ENCODE peak calls at places on chromosome 11, in six cellular contexts. One of them, this sample, is unnamed.

GRCh38 chr11:16891964-16892363 is 122.2 kb downstream of the PLEKHA7 start:
- DNase-seq in H1: no peak
- DNase-seq in K562: no peak
- DNase-seq in GM12891: no peak
- DNase-seq in SK-N-SH: no peak
- DNase-seq in HepG2: no peak
- DNase-seq in this sample: no peak

GRCh38 chr11:2071748-2072385 is 67.3 kb downstream of the IGF2 start:
- DNase-seq in H1: no peak
- DNase-seq in K562: no peak
- DNase-seq in GM12891: no peak
- DNase-seq in SK-N-SH: no peak
- DNase-seq in HepG2: no peak
- DNase-seq in this sample: no peak

GRCh38 chr11:42012261-42012660 is 552.8 kb upstream of the LRRC4C start:
- DNase-seq in H1: no peak
- DNase-seq in K562: no peak
- DNase-seq in GM12891: no peak
- DNase-seq in SK-N-SH: no peak
- DNase-seq in HepG2: no peak
- DNase-seq in this sample: no peak

GRCh38 chr11:5620606-5621521 is 3.9 kb upstream of the TRIM34 start:
- DNase-seq in H1: no peak
- DNase-seq in K562: peak
- DNase-seq in GM12891: no peak
- DNase-seq in SK-N-SH: no peak
- DNase-seq in HepG2: peak
- DNase-seq in this sample: no peak

GRCh38 chr11:21949741-21950413 is 243.0 kb upstream of the ANO5 start:
- DNase-seq in H1: no peak
- DNase-seq in K562: no peak
- DNase-seq in GM12891: no peak
- DNase-seq in SK-N-SH: no peak
- DNase-seq in HepG2: no peak
- DNase-seq in this sample: no peak

GRCh38 chr11:94664336-94664735 is 97.2 kb downstream of the PIWIL4 start:
- DNase-seq in H1: no peak
- DNase-seq in K562: no peak
- DNase-seq in GM12891: no peak
- DNase-seq in SK-N-SH: no peak
- DNase-seq in HepG2: no peak
- DNase-seq in this sample: no peak

GRCh38 chr11:8282621-8283509 is 19.2 kb upstream of the LMO1 start:
- DNase-seq in H1: no peak
- DNase-seq in K562: no peak
- DNase-seq in GM12891: no peak
- DNase-seq in SK-N-SH: peak
- DNase-seq in HepG2: no peak
- DNase-seq in this sample: no peak

GRCh38 chr11:132064987-132065620 is 694.7 kb downstream of the NTM start:
- DNase-seq in H1: no peak
- DNase-seq in K562: no peak
- DNase-seq in GM12891: no peak
- DNase-seq in SK-N-SH: no peak
- DNase-seq in HepG2: no peak
- DNase-seq in this sample: no peak

GRCh38 chr11:131889146-131889577 is 518.7 kb downstream of the NTM start:
- DNase-seq in H1: no peak
- DNase-seq in K562: no peak
- DNase-seq in GM12891: no peak
- DNase-seq in SK-N-SH: peak
- DNase-seq in HepG2: no peak
- DNase-seq in this sample: no peak

GRCh38 chr11:46121328-46121723 is at the start of gene PHF21A:
- DNase-seq in H1: peak
- DNase-seq in K562: peak
- DNase-seq in GM12891: peak
- DNase-seq in SK-N-SH: peak
- DNase-seq in HepG2: peak
- DNase-seq in this sample: peak

GRCh38 chr11:1863352-1864215 is 10.7 kb downstream of the LSP1 start:
- DNase-seq in H1: no peak
- DNase-seq in K562: peak
- DNase-seq in GM12891: no peak
- DNase-seq in SK-N-SH: peak
- DNase-seq in HepG2: peak
- DNase-seq in this sample: no peak

GRCh38 chr11:34250732-34251639 is 106.8 kb downstream of the ABTB2 start:
- DNase-seq in H1: no peak
- DNase-seq in K562: no peak
- DNase-seq in GM12891: peak
- DNase-seq in SK-N-SH: peak
- DNase-seq in HepG2: no peak
- DNase-seq in this sample: peak

GRCh38 chr11:19071255-19071654 is 10.7 kb upstream of the MRGPRX2 start:
- DNase-seq in H1: peak
- DNase-seq in K562: peak
- DNase-seq in GM12891: peak
- DNase-seq in SK-N-SH: peak
- DNase-seq in HepG2: peak
- DNase-seq in this sample: peak

GRCh38 chr11:87851234-87851633 is 324.0 kb downstream of the RAB38 start:
- DNase-seq in H1: no peak
- DNase-seq in K562: no peak
- DNase-seq in GM12891: no peak
- DNase-seq in SK-N-SH: no peak
- DNase-seq in HepG2: no peak
- DNase-seq in this sample: no peak

GRCh38 chr11:34605481-34606325 is 15.2 kb upstream of the EHF start:
- DNase-seq in H1: no peak
- DNase-seq in K562: no peak
- DNase-seq in GM12891: no peak
- DNase-seq in SK-N-SH: no peak
- DNase-seq in HepG2: no peak
- DNase-seq in this sample: no peak

GRCh38 chr11:35323076-35323868 is 96.1 kb downstream of the SLC1A2 start:
- DNase-seq in H1: no peak
- DNase-seq in K562: no peak
- DNase-seq in GM12891: no peak
- DNase-seq in SK-N-SH: no peak
- DNase-seq in HepG2: no peak
- DNase-seq in this sample: no peak

GRCh38 chr11:14384338-14384737 is 25.4 kb upstream of the RRAS2 start:
- DNase-seq in H1: no peak
- DNase-seq in K562: no peak
- DNase-seq in GM12891: no peak
- DNase-seq in SK-N-SH: no peak
- DNase-seq in HepG2: no peak
- DNase-seq in this sample: no peak
- TF ChIP-seq TAF1 in H1: no peak
- TF ChIP-seq TAF1 in K562: no peak
- TF ChIP-seq TAF1 in GM12891: no peak
- TF ChIP-seq TAF1 in SK-N-SH: no peak
- TF ChIP-seq TAF1 in HepG2: no peak
- TF ChIP-seq TAF1 in this sample: no peak

GRCh38 chr11:12226093-12226492 is 115.7 kb downstream of the MICAL2 start:
- DNase-seq in H1: no peak
- DNase-seq in K562: no peak
- DNase-seq in GM12891: no peak
- DNase-seq in SK-N-SH: no peak
- DNase-seq in HepG2: no peak
- DNase-seq in this sample: no peak

GRCh38 chr11:12223771-12224536 is 113.6 kb downstream of the MICAL2 start:
- DNase-seq in H1: no peak
- DNase-seq in K562: no peak
- DNase-seq in GM12891: no peak
- DNase-seq in SK-N-SH: no peak
- DNase-seq in HepG2: no peak
- DNase-seq in this sample: no peak

GRCh38 chr11:12222099-12222751 is 111.8 kb downstream of the MICAL2 start:
- DNase-seq in H1: no peak
- DNase-seq in K562: no peak
- DNase-seq in GM12891: no peak
- DNase-seq in SK-N-SH: no peak
- DNase-seq in HepG2: peak
- DNase-seq in this sample: no peak

GRCh38 chr11:12225046-12225739 is 114.8 kb downstream of the MICAL2 start:
- DNase-seq in H1: no peak
- DNase-seq in K562: no peak
- DNase-seq in GM12891: no peak
- DNase-seq in SK-N-SH: no peak
- DNase-seq in HepG2: no peak
- DNase-seq in this sample: no peak

DNA sequence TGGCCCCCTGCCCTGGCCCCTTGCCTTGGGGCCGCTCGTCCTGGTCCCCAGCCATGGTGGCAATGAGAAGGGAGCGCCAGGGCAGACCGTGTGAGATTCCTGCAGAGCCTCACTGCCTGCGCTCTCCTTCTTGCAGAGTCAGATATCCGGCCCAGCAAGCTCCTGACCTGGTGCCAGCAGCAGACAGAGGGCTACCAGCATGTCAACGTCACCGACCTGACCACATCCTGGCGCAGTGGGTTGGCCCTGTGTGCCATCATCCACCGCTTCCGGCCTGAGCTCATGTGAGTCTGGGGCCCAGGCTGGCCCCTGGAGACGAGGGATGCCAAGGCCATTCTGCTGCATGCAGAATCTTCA is 114.1 kb downstream of the MICAL2 start:
- DNase-seq in H1: no peak
- DNase-seq in K562: no peak
- DNase-seq in GM12891: peak
- DNase-seq in SK-N-SH: no peak
- DNase-seq in HepG2: no peak
- DNase-seq in this sample: peak
- TF ChIP-seq POLR2AphosphoS5 in H1: no peak
- TF ChIP-seq POLR2AphosphoS5 in K562: no peak
- TF ChIP-seq POLR2AphosphoS5 in GM12891: no peak
- TF ChIP-seq POLR2AphosphoS5 in SK-N-SH: no peak
- TF ChIP-seq POLR2AphosphoS5 in HepG2: no peak
- TF ChIP-seq POLR2AphosphoS5 in this sample: no peak

GRCh38 chr11:117878314-117878938 is 2.0 kb upstream of the FXYD6 start:
- DNase-seq in H1: no peak
- DNase-seq in K562: no peak
- DNase-seq in GM12891: no peak
- DNase-seq in SK-N-SH: no peak
- DNase-seq in HepG2: no peak
- DNase-seq in this sample: no peak
- TF ChIP-seq TAF1 in H1: no peak
- TF ChIP-seq TAF1 in K562: no peak
- TF ChIP-seq TAF1 in GM12891: no peak
- TF ChIP-seq TAF1 in SK-N-SH: no peak
- TF ChIP-seq TAF1 in HepG2: no peak
- TF ChIP-seq TAF1 in this sample: no peak

GRCh38 chr11:27292642-27293020 is 70.4 kb downstream of the CCDC34 start:
- DNase-seq in H1: no peak
- DNase-seq in K562: no peak
- DNase-seq in GM12891: no peak
- DNase-seq in SK-N-SH: no peak
- DNase-seq in HepG2: peak
- DNase-seq in this sample: no peak

GRCh38 chr11:27293500-27294417 is 69.3 kb downstream of the CCDC34 start:
- DNase-seq in H1: no peak
- DNase-seq in K562: no peak
- DNase-seq in GM12891: no peak
- DNase-seq in SK-N-SH: no peak
- DNase-seq in HepG2: peak
- DNase-seq in this sample: no peak

GRCh38 chr11:27291302-27291889 is 71.6 kb downstream of the CCDC34 start:
- DNase-seq in H1: no peak
- DNase-seq in K562: no peak
- DNase-seq in GM12891: no peak
- DNase-seq in SK-N-SH: no peak
- DNase-seq in HepG2: no peak
- DNase-seq in this sample: no peak

GRCh38 chr11:27290261-27290660 is 72.8 kb downstream of the CCDC34 start:
- DNase-seq in H1: no peak
- DNase-seq in K562: no peak
- DNase-seq in GM12891: no peak
- DNase-seq in SK-N-SH: no peak
- DNase-seq in HepG2: no peak
- DNase-seq in this sample: no peak

DNA sequence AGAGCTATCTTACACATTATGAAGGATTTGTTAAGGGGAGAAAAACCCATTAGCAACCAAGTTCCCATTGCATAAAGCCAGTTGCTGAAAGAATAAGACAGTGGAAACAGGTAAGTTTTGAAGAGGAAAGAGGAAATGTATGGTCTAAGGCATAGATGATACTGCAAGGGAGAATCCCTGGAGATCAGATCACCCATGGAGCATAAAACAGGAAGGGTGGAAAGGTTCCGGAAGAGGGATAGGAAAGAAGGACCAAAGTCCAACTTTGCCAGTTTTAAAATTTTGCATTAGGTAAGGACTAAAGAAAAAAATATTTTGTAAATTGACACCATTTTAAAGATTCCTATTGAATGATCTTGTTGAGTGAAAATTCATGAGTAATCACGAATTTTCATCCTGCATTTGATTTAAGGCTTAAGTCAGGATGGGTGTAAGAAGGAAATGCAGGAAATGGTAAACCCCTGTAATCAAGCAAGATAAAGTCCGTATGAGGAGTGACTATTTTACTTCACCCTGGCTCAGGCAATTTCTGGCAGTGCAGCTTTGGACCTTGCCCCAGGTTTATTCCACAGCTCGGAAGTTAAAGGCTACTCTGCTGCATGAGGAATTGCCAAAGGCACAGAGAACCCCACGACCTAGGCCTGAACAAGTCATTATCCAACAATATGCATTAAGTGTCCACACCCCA is 70.9 kb downstream of the CCDC34 start:
- DNase-seq in H1: no peak
- DNase-seq in K562: no peak
- DNase-seq in GM12891: no peak
- DNase-seq in SK-N-SH: no peak
- DNase-seq in HepG2: peak
- DNase-seq in this sample: no peak
- TF ChIP-seq POLR2AphosphoS5 in H1: no peak
- TF ChIP-seq POLR2AphosphoS5 in K562: no peak
- TF ChIP-seq POLR2AphosphoS5 in GM12891: no peak
- TF ChIP-seq POLR2AphosphoS5 in SK-N-SH: no peak
- TF ChIP-seq POLR2AphosphoS5 in HepG2: no peak
- TF ChIP-seq POLR2AphosphoS5 in this sample: no peak

GRCh38 chr11:72541224-72541974 is 107.1 kb upstream of the CLPB start:
- DNase-seq in H1: no peak
- DNase-seq in K562: no peak
- DNase-seq in GM12891: no peak
- DNase-seq in SK-N-SH: no peak
- DNase-seq in HepG2: no peak
- DNase-seq in this sample: no peak
- TF ChIP-seq TAF1 in H1: no peak
- TF ChIP-seq TAF1 in K562: no peak
- TF ChIP-seq TAF1 in GM12891: no peak
- TF ChIP-seq TAF1 in SK-N-SH: no peak
- TF ChIP-seq TAF1 in HepG2: no peak
- TF ChIP-seq TAF1 in this sample: no peak

GRCh38 chr11:13759050-13759449 is 90.6 kb downstream of the FAR1 start:
- DNase-seq in H1: no peak
- DNase-seq in K562: no peak
- DNase-seq in GM12891: no peak
- DNase-seq in SK-N-SH: no peak
- DNase-seq in HepG2: no peak
- DNase-seq in this sample: no peak
- TF ChIP-seq POLR2AphosphoS5 in H1: no peak
- TF ChIP-seq POLR2AphosphoS5 in K562: no peak
- TF ChIP-seq POLR2AphosphoS5 in GM12891: no peak
- TF ChIP-seq POLR2AphosphoS5 in SK-N-SH: no peak
- TF ChIP-seq POLR2AphosphoS5 in HepG2: no peak
- TF ChIP-seq POLR2AphosphoS5 in this sample: no peak

GRCh38 chr11:201936-202335 is 5.3 kb downstream of the BET1L start:
- DNase-seq in H1: no peak
- DNase-seq in K562: no peak
- DNase-seq in GM12891: no peak
- DNase-seq in SK-N-SH: no peak
- DNase-seq in HepG2: no peak
- DNase-seq in this sample: no peak
- TF ChIP-seq TAF1 in H1: no peak
- TF ChIP-seq TAF1 in K562: no peak
- TF ChIP-seq TAF1 in GM12891: no peak
- TF ChIP-seq TAF1 in SK-N-SH: no peak
- TF ChIP-seq TAF1 in HepG2: no peak
- TF ChIP-seq TAF1 in this sample: no peak